ENCODE peak calls at places on chromosomes 2 and 18, in five cellular contexts. S, X, M, I and D are unnamed samples.

GRCh38 chr2:3633089-3633981 is 24.7 kb upstream of the ALLC start:
- DNase-seq in S (peak), X (no peak), M (peak), I (no peak), D (peak)

GRCh38 chr2:37688771-37689468 is 17.5 kb upstream of the CDC42EP3 start:
- DNase-seq in S (no peak), X (peak), M (peak), I (no peak), D (peak)

GRCh38 chr2:5991305-5991968 is 299.3 kb downstream of the SOX11 start:
- DNase-seq in S (no peak), X (no peak), M (no peak), I (no peak), D (no peak)

GRCh38 chr2:207467716-207468347 is 61.9 kb upstream of the CREB1 start:
- DNase-seq in S (no peak), X (peak), M (no peak), I (no peak), D (peak)

GRCh38 chr18:75212626-75213110 is 2.1 kb downstream of the TSHZ1 start:
- DNase-seq in S (no peak), X (no peak), M (no peak), I (no peak), D (no peak)

GRCh38 chr2:30236591-30237245 is 5.4 kb downstream of the LBH start:
- DNase-seq in S (no peak), X (no peak), M (no peak), I (no peak), D (no peak)

GRCh38 chr18:939167-939566 is 34.5 kb downstream of the ADCYAP1 start:
- DNase-seq in S (no peak), X (no peak), M (no peak), I (no peak), D (peak)

GRCh38 chr2:206488623-206489022 is 45.3 kb downstream of the ADAM23 start:
- DNase-seq in S (no peak), X (no peak), M (no peak), I (no peak), D (no peak)

GRCh38 chr2:136381722-136382633 is 264.0 kb upstream of the CXCR4 start:
- DNase-seq in S (no peak), X (no peak), M (no peak), I (no peak), D (no peak)

GRCh38 chr2:3146175-3146574 is 231.4 kb downstream of the EIPR1 start:
- DNase-seq in S (no peak), X (no peak), M (no peak), I (no peak), D (no peak)

GRCh38 chr2:27920148-27920885 is 29.8 kb downstream of the BABAM2 start:
- DNase-seq in S (no peak), X (peak), M (no peak), I (peak), D (peak)

GRCh38 chr2:107108556-107108955 is 222.6 kb upstream of the ST6GAL2 start:
- DNase-seq in S (no peak), X (peak), M (no peak), I (no peak), D (no peak)

GRCh38 chr2:26721267-26722032 is 28.9 kb downstream of the KCNK3 start:
- DNase-seq in S (no peak), X (no peak), M (no peak), I (peak), D (no peak)

GRCh38 chr2:78245394-78246140 is 723.4 kb upstream of the LRRTM4 start:
- DNase-seq in S (no peak), X (no peak), M (no peak), I (no peak), D (no peak)

GRCh38 chr18:69854455-69854854 is 93.2 kb downstream of the CD226 start:
- DNase-seq in S (no peak), X (no peak), M (no peak), I (no peak), D (no peak)

GRCh38 chr2:5978352-5978751 is 286.2 kb downstream of the SOX11 start:
- DNase-seq in S (no peak), X (no peak), M (no peak), I (no peak), D (no peak)

DNA sequence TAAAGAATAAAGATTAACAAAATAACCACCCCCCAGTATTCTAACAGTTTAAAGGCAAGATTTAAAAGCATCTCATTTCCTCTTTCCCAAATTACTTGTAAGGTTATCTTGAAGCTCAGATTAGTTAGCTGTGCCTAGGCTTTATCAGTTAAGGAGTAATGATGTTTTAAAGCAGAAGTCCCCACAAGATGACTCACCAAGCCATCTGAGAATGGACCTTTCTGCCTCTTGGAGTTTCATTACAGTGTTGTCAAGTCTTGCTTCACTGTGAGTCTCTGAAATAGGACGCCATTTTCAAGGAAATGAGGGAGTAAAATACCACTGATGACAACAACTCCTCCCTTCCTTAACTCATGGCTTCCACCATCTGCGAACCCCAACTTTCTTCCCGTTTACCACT is 35.9 kb downstream of the ZNF385B start:
- DNase-seq in S (no peak), X (peak), M (no peak), I (no peak), D (no peak)
- H3K27ac ChIP-seq in S (no peak), X (no peak), M (no peak), I (no peak), D (no peak)

GRCh38 chr2:141940709-141941108 is 190.1 kb downstream of the LRP1B start:
- DNase-seq in S (no peak), X (no peak), M (no peak), I (no peak), D (no peak)

GRCh38 chr2:141946016-141946415 is 184.8 kb downstream of the LRP1B start:
- DNase-seq in S (no peak), X (no peak), M (no peak), I (no peak), D (no peak)

GRCh38 chr2:141947715-141948114 is 183.1 kb downstream of the LRP1B start:
- DNase-seq in S (no peak), X (no peak), M (no peak), I (no peak), D (no peak)

GRCh38 chr2:141941224-141941714 is 189.5 kb downstream of the LRP1B start:
- DNase-seq in S (no peak), X (no peak), M (no peak), I (no peak), D (no peak)

GRCh38 chr2:141942006-141942789 is 188.6 kb downstream of the LRP1B start:
- DNase-seq in S (no peak), X (no peak), M (no peak), I (no peak), D (peak)
- TF ChIP-seq CTCF in S (peak), X (peak), M (peak), I (no peak), D (no peak)

DNA sequence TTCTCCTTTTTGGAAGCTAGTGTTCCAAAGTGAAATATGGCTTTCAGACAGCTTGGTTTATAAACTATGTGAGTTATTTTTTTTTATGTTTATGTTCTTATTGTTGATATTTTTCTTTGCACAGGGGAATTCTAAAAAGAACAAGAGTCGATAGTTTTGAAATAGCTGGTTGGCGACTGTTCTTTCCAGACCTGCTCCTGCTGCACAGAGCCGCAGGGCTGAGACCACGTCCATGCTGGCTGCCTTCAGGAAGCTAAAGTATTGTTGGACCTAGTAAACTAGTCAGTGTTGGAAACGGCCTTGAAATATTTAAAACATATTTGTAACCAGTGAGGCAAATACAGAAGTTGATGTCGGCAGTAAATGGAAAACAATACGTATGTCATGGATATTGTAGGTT is 15.4 kb upstream of the STON1 start:
- DNase-seq in S (no peak), X (no peak), M (no peak), I (no peak), D (no peak)
- H3K27ac ChIP-seq in S (no peak), X (no peak), M (no peak), I (no peak), D (no peak)

DNA sequence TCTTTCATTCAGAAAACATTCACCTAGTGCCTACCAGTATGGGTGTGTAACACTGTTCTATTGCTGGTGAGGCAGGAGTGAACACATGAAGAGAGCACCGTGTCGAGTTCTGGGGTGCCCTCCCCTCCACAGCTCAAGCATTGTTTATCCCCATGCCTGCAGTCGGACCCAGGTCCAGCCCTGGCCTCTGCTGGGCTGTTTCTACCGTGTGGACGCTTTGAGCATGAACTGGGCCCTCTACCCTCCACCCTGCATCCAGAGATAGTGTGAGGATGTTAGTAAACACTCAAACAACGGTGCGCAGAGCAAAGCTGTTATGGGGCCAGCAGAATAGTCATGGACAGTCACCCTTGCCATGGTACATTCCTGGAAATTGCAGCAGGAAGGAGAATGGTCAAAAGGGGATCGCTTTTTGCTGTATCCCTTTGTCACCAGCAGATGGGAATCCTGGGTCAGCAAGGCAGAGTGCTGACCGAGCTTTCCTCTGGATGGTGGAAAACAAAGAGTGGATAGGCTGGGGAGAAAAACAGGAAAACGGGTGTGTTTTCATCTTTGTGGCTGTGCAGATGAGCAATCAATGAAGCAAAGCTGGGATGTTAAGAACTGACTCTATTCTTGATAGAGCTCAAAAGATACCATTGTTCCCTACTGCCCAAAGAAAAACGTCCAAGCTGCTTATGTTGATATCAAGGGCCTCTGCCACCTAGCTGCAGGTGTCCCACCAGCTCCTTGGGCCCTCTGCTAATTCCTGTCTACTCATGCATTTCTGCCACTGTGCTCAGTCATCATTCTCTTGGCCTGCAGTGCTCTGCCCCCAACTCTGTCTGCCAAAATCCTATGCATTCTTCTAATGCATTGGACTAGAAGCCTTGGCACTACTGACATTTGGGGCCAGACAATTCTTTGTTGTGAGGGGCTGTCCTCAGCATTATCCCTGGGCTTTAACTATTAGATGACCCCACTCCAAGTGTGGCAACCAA is 38.7 kb downstream of the REEP1 start:
- DNase-seq in S (peak), X (no peak), M (no peak), I (peak), D (peak)
- TF ChIP-seq CTCF in S (peak), X (peak), M (no peak), I (peak), D (no peak)

DNA sequence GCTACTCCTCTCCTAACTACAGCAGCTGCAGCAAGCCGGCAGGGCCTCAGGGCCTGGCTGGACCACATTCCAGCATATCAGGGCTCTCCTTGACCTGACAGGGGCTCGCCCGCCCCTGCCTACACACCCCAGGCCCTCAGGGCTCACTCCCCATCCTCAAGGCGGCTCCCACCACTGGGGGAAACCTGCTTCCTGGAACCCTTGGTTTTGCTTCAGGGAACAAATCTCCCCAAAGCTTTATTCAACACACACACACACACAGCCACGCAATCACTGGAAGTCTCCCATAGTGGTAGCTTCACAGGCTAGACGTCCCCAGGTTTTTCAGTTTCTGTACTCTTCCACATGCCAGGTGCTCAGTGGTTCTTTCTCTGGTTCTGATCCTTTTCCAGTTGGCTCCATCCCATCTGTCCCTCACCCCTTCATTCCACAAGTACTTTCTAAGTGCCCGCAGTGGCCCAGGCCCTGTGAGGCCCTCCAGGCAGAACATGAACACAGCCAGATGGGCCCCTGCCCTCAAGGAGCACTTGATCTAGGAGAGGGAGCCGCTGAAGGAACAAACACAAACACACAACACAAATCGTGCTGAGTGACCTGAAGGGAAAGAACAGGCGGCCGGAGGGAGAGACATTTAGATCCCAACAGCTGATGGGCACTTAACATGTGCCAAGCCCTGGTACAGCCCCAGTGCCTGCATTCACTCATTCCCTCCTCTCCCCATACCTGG is 51.1 kb downstream of the TNS1 start:
- DNase-seq in S (peak), X (no peak), M (peak), I (no peak), D (no peak)
- H3K27ac ChIP-seq in S (peak), X (no peak), M (no peak), I (no peak), D (no peak)

GRCh38 chr2:140863713-140864112 is 1267.1 kb downstream of the LRP1B start:
- DNase-seq in S (no peak), X (peak), M (no peak), I (peak), D (peak)
- TF ChIP-seq CTCF in S (peak), X (peak), M (peak), I (peak), D (peak)

DNA sequence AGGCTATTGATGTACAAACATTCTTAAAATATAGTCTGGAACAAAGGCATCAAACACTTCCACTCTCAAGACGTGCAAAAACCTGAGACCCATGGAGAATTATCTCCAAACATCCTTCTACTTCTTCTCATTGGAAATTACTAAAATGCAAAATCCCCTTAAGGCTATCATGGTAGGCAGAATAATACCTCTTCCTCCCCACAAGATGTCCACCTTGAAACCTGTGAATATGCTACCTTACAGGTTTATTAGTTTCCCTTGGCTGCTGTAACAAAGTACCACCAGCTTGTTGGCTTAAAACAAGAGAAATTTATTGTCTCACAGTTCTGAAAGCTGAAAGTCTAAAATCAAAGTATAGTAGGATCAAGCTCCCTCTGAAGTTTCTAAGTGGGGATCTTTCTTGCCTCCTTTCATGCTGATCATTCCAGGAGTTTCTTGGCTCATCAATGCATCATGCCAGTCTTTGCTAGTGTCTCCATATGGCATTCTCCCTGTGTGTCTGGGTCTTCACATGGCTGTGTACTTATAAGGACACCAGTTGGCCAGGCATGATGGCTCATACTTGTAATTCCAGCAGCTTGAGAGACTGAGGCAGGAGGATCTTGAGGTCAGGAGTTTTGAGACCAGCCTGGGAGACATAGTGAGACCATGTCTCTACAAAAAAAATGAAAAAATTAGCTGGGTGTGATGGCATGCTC is 163.7 kb upstream of the NCK2 start:
- DNase-seq in S (no peak), X (no peak), M (no peak), I (no peak), D (no peak)
- H3K27ac ChIP-seq in S (no peak), X (no peak), M (no peak), I (no peak), D (no peak)